ENCODE peak calls at places on chromosomes 13 and 19, in five cellular contexts. E is activated naive CD4-positive, alpha-beta T cell treated with anti-CD3 and anti-CD28 coated beads, Interleukin-2, amount 10 ng/mL, durations not matched to agents 7 days and 5 days; R is cardiac fibroblast; B is GM12878; D is GM10248. H is an unnamed sample.

GRCh38 chr13:113786262-113786841 is 27.3 kb downstream of the TMEM255B start:
- DNase-seq in E (no peak), R (peak; percentile 37), B (no peak), D (no peak), H (no peak)

GRCh38 chr13:113209336-113209879 is at the start of gene CUL4A:
- DNase-seq in E (peak; percentile 80), R (peak; percentile 77), B (no peak), D (peak; percentile 87), H (peak; percentile 71)

GRCh38 chr19:46862974-46863632 is 2.3 kb downstream of the ARHGAP35 start:
- DNase-seq in E (no peak), R (no peak), B (no peak), D (no peak), H (no peak)

GRCh38 chr13:110915874-110916670 is 1.2 kb upstream of the ANKRD10 start:
- DNase-seq in E (no peak), R (peak; percentile 78), B (no peak), D (no peak), H (no peak)

GRCh38 chr19:15291089-15291488 is 41.2 kb downstream of the BRD4 start:
- DNase-seq in E (no peak), R (no peak), B (no peak), D (no peak), H (no peak)

GRCh38 chr13:30466841-30467252 is 1.1 kb upstream of the HMGB1 start:
- DNase-seq in E (no peak), R (no peak), B (no peak), D (no peak), H (peak; percentile 81)

GRCh38 chr13:111114362-111115050 is 604 bp upstream of the ARHGEF7 start:
- DNase-seq in E (peak; percentile 52), R (peak; percentile 15), B (no peak), D (peak; percentile 41), H (no peak)

GRCh38 chr19:29687244-29687896 is 22.1 kb downstream of the PLEKHF1 start:
- DNase-seq in E (no peak), R (peak; percentile 96), B (no peak), D (no peak), H (peak; percentile 75)

GRCh38 chr13:79791471-79792042 is 310.6 kb downstream of the NDFIP2 start:
- DNase-seq in E (no peak), R (no peak), B (no peak), D (no peak), H (no peak)

GRCh38 chr19:41977916-41978315 is 16.1 kb downstream of the ATP1A3 start:
- DNase-seq in E (no peak), R (no peak), B (no peak), D (no peak), H (no peak)